ENCODE peak calls at places on chromosomes 2 and 18, in four cellular contexts. F, T, H and V are unnamed samples.

GRCh38 chr18:57150828-57151227 is 3.9 kb downstream of the BOD1L2 start:
- DNase-seq in F (no peak), T (no peak), H (no peak), V (no peak)

GRCh38 chr2:148888003-148888501 is 13.0 kb downstream of the KIF5C start:
- DNase-seq in F (no peak), T (no peak), H (no peak), V (no peak)

GRCh38 chr2:239275037-239275685 is 125.7 kb downstream of the HDAC4 start:
- DNase-seq in F (no peak), T (peak; percentile 60), H (no peak), V (peak; percentile 98)

GRCh38 chr2:8118940-8119781 is 562.7 kb upstream of the ID2 start:
- DNase-seq in F (no peak), T (no peak), H (no peak), V (no peak)

GRCh38 chr2:200603972-200604371 is 18.2 kb downstream of the AOX1 start:
- DNase-seq in F (no peak), T (no peak), H (no peak), V (peak; percentile 84)

GRCh38 chr2:223625652-223626051 is 23.5 kb upstream of the SCG2 start:
- DNase-seq in F (no peak), T (no peak), H (no peak), V (no peak)

GRCh38 chr2:164008752-164009151 is 272.9 kb upstream of the FIGN start:
- DNase-seq in F (no peak), T (no peak), H (no peak), V (no peak)

GRCh38 chr2:25462021-25462420 is 120.3 kb upstream of the DNMT3A start:
- DNase-seq in F (no peak), T (no peak), H (no peak), V (no peak)

GRCh38 chr2:173119069-173119807 is 43.6 kb downstream of the MAP3K20 start:
- DNase-seq in F (no peak), T (no peak), H (no peak), V (no peak)

GRCh38 chr18:42192251-42193248 is 237.5 kb downstream of the PIK3C3 start:
- DNase-seq in F (no peak), T (no peak), H (no peak), V (no peak)

DNA sequence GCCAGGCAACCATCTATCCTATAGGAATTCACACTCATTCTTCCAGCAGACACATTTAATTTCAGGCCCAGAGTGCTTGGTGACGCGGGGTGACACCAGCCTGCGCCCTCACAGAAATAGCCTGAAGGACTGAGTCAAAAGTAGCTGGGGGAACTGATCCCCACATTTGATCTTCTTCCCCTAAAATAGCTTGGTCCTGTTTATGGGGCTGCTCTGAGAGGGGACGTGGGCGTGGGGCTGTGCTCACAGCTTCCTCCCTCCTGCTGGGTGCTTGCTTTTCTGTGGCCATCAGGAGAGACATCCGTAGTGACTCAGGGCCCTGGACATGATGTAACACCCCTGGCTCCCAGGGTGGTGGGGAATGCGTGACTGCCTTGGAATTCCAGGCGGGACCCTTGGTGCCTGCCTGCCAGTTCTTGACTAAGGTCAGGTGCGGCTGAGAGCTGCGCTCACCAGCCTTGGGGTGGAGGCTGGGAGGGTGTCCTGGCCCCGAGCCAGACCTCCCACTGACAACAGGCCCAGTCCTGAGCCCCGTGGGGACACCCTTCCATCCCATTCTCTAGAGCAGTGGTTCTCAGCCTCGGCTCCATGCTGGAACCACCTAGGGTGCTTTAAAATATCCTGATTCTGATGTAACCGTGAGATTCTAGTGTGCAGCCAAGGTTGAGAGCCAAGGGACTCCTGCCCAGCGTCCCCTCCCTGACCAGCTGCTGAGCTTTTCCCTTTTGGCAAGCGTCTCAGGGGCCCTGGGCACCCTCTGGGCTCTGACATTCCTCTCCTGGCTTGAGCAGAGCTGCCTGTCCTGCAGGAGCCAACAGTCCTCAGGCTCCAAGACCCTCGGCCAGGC is 47.4 kb upstream of the SMAD7 start:
- DNase-seq in F (no peak), T (peak; percentile 38), H (peak; percentile 40), V (peak; percentile 97)
- TF ChIP-seq FOS in F (no peak), T (no peak), H (no peak), V (peak; percentile 92)

GRCh38 chr2:85053802-85054201 is 79.4 kb upstream of the TCF7L1 start:
- DNase-seq in F (no peak), T (peak; percentile 20), H (no peak), V (peak; percentile 54)
- TF ChIP-seq FOS in F (no peak), T (no peak), H (no peak), V (no peak)

DNA sequence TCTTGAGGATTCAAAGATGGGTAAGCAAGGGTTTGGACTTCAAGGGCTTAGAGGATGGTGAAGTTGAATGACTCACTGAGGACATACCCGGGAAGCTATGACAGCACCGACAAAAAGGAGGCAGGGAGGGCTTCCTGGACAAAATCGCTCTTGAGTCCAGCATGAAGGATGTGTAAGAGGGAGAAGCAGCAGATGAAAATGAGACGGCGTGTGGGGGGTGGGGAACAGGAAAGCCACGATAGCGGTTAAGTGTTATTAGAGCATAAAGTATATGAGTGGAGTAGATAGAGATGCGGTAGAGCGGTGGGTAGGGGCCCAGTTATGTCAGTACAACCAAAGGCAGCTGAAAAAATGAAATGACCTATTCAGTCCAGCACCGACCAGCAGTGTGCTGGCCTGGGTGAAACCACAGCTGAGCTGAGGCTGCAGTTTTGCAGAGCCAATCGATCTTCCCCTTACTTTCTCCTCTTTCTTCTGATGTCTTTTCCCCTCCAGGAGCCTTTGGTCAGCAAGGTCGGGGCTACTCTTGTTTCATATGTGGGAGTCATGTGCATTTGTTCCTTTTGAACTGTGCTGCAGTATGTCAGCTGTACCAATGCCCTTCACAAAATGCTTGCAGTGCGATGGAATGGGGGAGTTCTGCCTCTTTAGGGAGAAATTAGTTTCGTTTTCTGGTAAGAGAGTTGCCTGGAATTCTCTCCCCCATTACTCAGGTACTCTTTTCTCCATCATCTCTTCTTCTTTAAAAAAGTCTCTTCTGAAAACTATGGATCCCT is 2.0 kb upstream of the THUMPD2 start:
- DNase-seq in F (no peak), T (peak; percentile 43), H (no peak), V (no peak)
- TF ChIP-seq FOS in F (no peak), T (no peak), H (no peak), V (no peak)

GRCh38 chr2:65819963-65820362 is 387.6 kb upstream of the SPRED2 start:
- DNase-seq in F (no peak), T (no peak), H (no peak), V (no peak)
- TF ChIP-seq FOS in F (no peak), T (no peak), H (no peak), V (no peak)

GRCh38 chr18:21364471-21364870 is 122.4 kb downstream of the GREB1L start:
- DNase-seq in F (no peak), T (no peak), H (no peak), V (no peak)

GRCh38 chr18:21363411-21363810 is 121.4 kb downstream of the GREB1L start:
- DNase-seq in F (no peak), T (no peak), H (no peak), V (no peak)

GRCh38 chr18:21361297-21361880 is 119.4 kb downstream of the GREB1L start:
- DNase-seq in F (no peak), T (no peak), H (no peak), V (no peak)

GRCh38 chr18:21359746-21360145 is 117.7 kb downstream of the GREB1L start:
- DNase-seq in F (no peak), T (no peak), H (no peak), V (no peak)

GRCh38 chr18:21362921-21363320 is 120.9 kb downstream of the GREB1L start:
- DNase-seq in F (no peak), T (no peak), H (no peak), V (no peak)
- TF ChIP-seq FOS in F (no peak), T (no peak), H (no peak), V (no peak)

GRCh38 chr2:130391058-130391871 is 35.4 kb downstream of the PTPN18 start:
- DNase-seq in F (no peak), T (peak; percentile 64), H (peak; percentile 77), V (peak; percentile 68)

GRCh38 chr2:130393318-130393910 is 37.6 kb downstream of the PTPN18 start:
- DNase-seq in F (no peak), T (no peak), H (no peak), V (peak; percentile 54)

GRCh38 chr2:130390460-130391057 is 34.7 kb downstream of the PTPN18 start:
- DNase-seq in F (no peak), T (no peak), H (no peak), V (no peak)

GRCh38 chr2:130389783-130390182 is 33.9 kb downstream of the PTPN18 start:
- DNase-seq in F (no peak), T (no peak), H (no peak), V (no peak)

GRCh38 chr2:130391872-130392670 is 36.2 kb downstream of the PTPN18 start:
- DNase-seq in F (no peak), T (no peak), H (no peak), V (peak; percentile 45)
- TF ChIP-seq FOS in F (no peak), T (no peak), H (no peak), V (no peak)

GRCh38 chr2:98134601-98135000 is 47.6 kb downstream of the VWA3B start:
- DNase-seq in F (no peak), T (no peak), H (no peak), V (no peak)

GRCh38 chr2:98128556-98129109 is 41.7 kb downstream of the VWA3B start:
- DNase-seq in F (no peak), T (no peak), H (no peak), V (no peak)

GRCh38 chr2:98134138-98134537 is 47.2 kb downstream of the VWA3B start:
- DNase-seq in F (peak; percentile 15), T (no peak), H (peak; percentile 52), V (no peak)
- TF ChIP-seq FOS in F (no peak), T (no peak), H (peak; percentile 23), V (no peak)

GRCh38 chr2:85844486-85844885 is 44.3 kb downstream of the ST3GAL5 start:
- DNase-seq in F (no peak), T (no peak), H (no peak), V (peak; percentile 63)
- TF ChIP-seq FOS in F (no peak), T (no peak), H (no peak), V (no peak)

GRCh38 chr2:170869036-170869435 is 52.3 kb downstream of the GAD1 start:
- DNase-seq in F (no peak), T (no peak), H (no peak), V (no peak)
- TF ChIP-seq FOS in F (no peak), T (no peak), H (no peak), V (no peak)